ENCODE peak calls at places on chromosomes 11 and 22, in seven cellular contexts. N, Y, K, B, S, O and F are unnamed samples.

GRCh38 chr22:28112130-28112529 is 193.1 kb upstream of the PITPNB start:
- DNase-seq in B (no peak), N (no peak), Y (no peak), S (no peak), K (no peak), O (no peak), F (no peak)

GRCh38 chr22:37075822-37076433 is 24.4 kb downstream of the KCTD17 start:
- DNase-seq in S (no peak), O (no peak), K (no peak), N (no peak), Y (no peak), B (no peak), F (no peak)

GRCh38 chr11:85114786-85115185 is 512.4 kb downstream of the DLG2 start:
- DNase-seq in K (no peak), O (no peak), Y (no peak), N (no peak), B (no peak), S (peak; percentile 24), F (no peak)

GRCh38 chr11:87256694-87257340 is 219.1 kb downstream of the TMEM135 start:
- DNase-seq in S (no peak), Y (no peak), N (peak; percentile 4), K (no peak), O (no peak), B (no peak), F (no peak)

GRCh38 chr11:45674481-45675190 is 9.2 kb upstream of the CHST1 start:
- DNase-seq in S (no peak), Y (no peak), N (no peak), O (no peak), K (no peak), B (no peak), F (no peak)

GRCh38 chr11:87219266-87219665 is 181.5 kb downstream of the TMEM135 start:
- DNase-seq in B (no peak), S (no peak), K (peak; percentile 42), Y (peak; percentile 40), N (no peak), O (no peak), F (no peak)

GRCh38 chr22:48828688-48829087 is 999.0 kb downstream of the BRD1 start:
- DNase-seq in B (no peak), K (no peak), N (no peak), S (no peak), O (no peak), Y (no peak), F (no peak)

GRCh38 chr22:44891293-44891747 is 118.5 kb downstream of the PHF21B start:
- DNase-seq in S (no peak), Y (no peak), N (no peak), O (no peak), B (no peak), K (no peak), F (no peak)

GRCh38 chr22:43085658-43086606 is 3.3 kb downstream of the TTLL1 start:
- DNase-seq in Y (no peak), S (no peak), K (peak; percentile 45), O (no peak), N (no peak), B (no peak), F (peak; percentile 43)

GRCh38 chr11:116110356-116110755 is 606.1 kb upstream of the CADM1 start:
- DNase-seq in O (no peak), K (no peak), B (no peak), Y (no peak), N (no peak), S (no peak), F (no peak)

GRCh38 chr11:13486926-13487660 is 8.7 kb downstream of the PTH start:
- DNase-seq in Y (peak; percentile 87), O (no peak), B (no peak), N (no peak), K (peak; percentile 24), S (peak; percentile 13), F (peak; percentile 57)

GRCh38 chr11:110196241-110196754 is 100.1 kb downstream of the RDX start:
- DNase-seq in O (peak; percentile 37), B (peak; percentile 20), K (no peak), N (no peak), Y (no peak), S (peak; percentile 81), F (peak; percentile 20)

GRCh38 chr11:109089144-109089543 is 332.8 kb upstream of the C11orf87 start:
- DNase-seq in N (no peak), Y (peak; percentile 6), O (no peak), B (no peak), S (no peak), K (no peak), F (no peak)

GRCh38 chr11:128881221-128881620 is 9.9 kb upstream of the KCNJ5 start:
- DNase-seq in B (no peak), S (no peak), O (no peak), K (no peak), N (no peak), Y (no peak), F (no peak)

GRCh38 chr11:111718436-111719325 is 47.5 kb downstream of the PPP2R1B start:
- DNase-seq in N (no peak), B (no peak), Y (no peak), S (peak; percentile 66), O (peak; percentile 59), K (no peak), F (peak; percentile 57)

GRCh38 chr11:65185869-65186341 is 4.2 kb downstream of the CAPN1 start:
- DNase-seq in N (no peak), O (no peak), Y (peak; percentile 54), B (no peak), S (no peak), K (no peak), F (no peak)

GRCh38 chr11:30206249-30206996 is 24.4 kb upstream of the FSHB start:
- DNase-seq in K (no peak), B (no peak), O (no peak), N (no peak), Y (no peak), S (no peak), F (no peak)

GRCh38 chr22:33099593-33099992 is 41.4 kb upstream of the SYN3 start:
- DNase-seq in O (no peak), B (no peak), Y (no peak), K (no peak), N (no peak), S (no peak), F (no peak)

GRCh38 chr11:65445101-65445603 is 22.6 kb downstream of the NEAT1 start:
- DNase-seq in B (no peak), Y (no peak), S (peak; percentile 48), N (no peak), O (no peak), K (no peak), F (no peak)

GRCh38 chr11:125105921-125106320 is 5.5 kb downstream of the TMEM218 start:
- DNase-seq in K (no peak), B (no peak), N (no peak), O (no peak), Y (no peak), S (no peak), F (no peak)

GRCh38 chr11:69816671-69817070 is 2.5 kb downstream of the FGF3 start:
- DNase-seq in O (no peak), K (no peak), Y (peak; percentile 28), N (no peak), S (no peak), B (no peak), F (no peak)

GRCh38 chr11:70135142-70136132 is 57.3 kb downstream of the ANO1 start:
- DNase-seq in O (no peak), N (no peak), B (no peak), K (peak; percentile 37), Y (no peak), S (peak; percentile 5), F (no peak)

GRCh38 chr11:64036081-64037026 is 623 bp downstream of the FLRT1 start:
- DNase-seq in Y (peak; percentile 54), K (peak; percentile 54), S (peak; percentile 11), B (no peak), N (no peak), O (peak; percentile 68), F (no peak)

GRCh38 chr11:70038034-70038834 is 39.9 kb upstream of the ANO1 start:
- DNase-seq in K (no peak), B (no peak), Y (no peak), O (no peak), S (no peak), N (no peak), F (no peak)

GRCh38 chr11:57645716-57646085 is 4.0 kb downstream of the YPEL4 start:
- DNase-seq in S (no peak), Y (peak; percentile 32), N (no peak), B (no peak), K (peak; percentile 40), O (no peak), F (no peak)

GRCh38 chr11:57644748-57645715 is 4.7 kb downstream of the YPEL4 start:
- DNase-seq in N (no peak), B (no peak), S (peak; percentile 62), K (peak; percentile 86), Y (peak; percentile 97), O (peak; percentile 50), F (peak; percentile 87)

GRCh38 chr11:57646756-57647303 is 2.9 kb downstream of the YPEL4 start:
- DNase-seq in N (no peak), S (no peak), O (no peak), K (no peak), B (no peak), Y (peak; percentile 61), F (no peak)

GRCh38 chr11:57647368-57647767 is 2.3 kb downstream of the YPEL4 start:
- DNase-seq in Y (peak; percentile 59), N (no peak), K (peak; percentile 41), O (no peak), S (no peak), B (no peak), F (no peak)

GRCh38 chr11:57646221-57646620 is 3.5 kb downstream of the YPEL4 start:
- DNase-seq in Y (no peak), N (no peak), K (no peak), B (no peak), S (no peak), O (no peak), F (no peak)
- H3K4me3 ChIP-seq in Y (peak overlapping the region; percentile 73), N (no peak overlapping the region), K (no peak overlapping the region), B (no peak overlapping the region), S (no peak overlapping the region), O (no peak overlapping the region), F (no peak overlapping the region)

GRCh38 chr11:122113836-122114235 is 2.2 kb downstream of the BLID start:
- DNase-seq in B (no peak), K (no peak), S (no peak), O (no peak), N (no peak), Y (no peak), F (no peak)
- H3K4me3 ChIP-seq in B (no peak overlapping the region), K (no peak overlapping the region), S (no peak overlapping the region), O (no peak overlapping the region), N (no peak overlapping the region), Y (no peak overlapping the region), F (no peak overlapping the region)

GRCh38 chr22:40817737-40818136 is 1.4 kb downstream of the SLC25A17 start:
- DNase-seq in N (no peak), K (no peak), S (no peak), Y (no peak), O (no peak), B (no peak), F (no peak)
- H3K4me3 ChIP-seq in N (peak overlapping the region; percentile 15), K (no peak overlapping the region), S (no peak overlapping the region), Y (peak overlapping the region; percentile 100), O (no peak overlapping the region), B (peak overlapping the region; percentile 99), F (no peak overlapping the region)

DNA sequence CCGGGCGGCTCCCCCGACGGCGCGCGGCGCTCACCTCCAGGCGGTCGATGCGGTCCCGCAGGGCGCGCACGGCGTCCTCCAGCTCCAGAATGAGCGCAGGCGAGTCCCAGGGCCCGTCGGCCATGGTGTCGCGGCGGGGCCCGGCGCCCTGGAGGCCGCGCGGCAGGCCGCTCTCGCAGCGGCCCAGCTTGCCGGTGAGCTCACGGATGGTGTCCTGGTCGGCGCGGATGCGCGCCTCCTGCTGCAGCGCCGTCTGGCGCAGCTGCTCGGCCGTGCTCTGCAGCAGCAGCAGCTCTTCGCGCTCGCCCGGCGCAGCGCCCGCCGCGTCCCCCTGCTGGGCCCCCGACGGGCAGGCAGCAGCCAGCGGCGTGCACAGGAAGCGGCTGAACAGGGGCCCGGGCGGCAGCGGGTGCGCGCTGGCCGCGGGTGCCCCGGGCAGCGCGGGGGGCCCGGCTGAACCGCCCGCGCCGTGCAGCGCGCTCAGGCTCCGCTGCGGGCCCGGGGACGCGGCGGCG is 570 bp downstream of the NPTXR start:
- DNase-seq in S (peak; percentile 22), B (no peak), K (peak; percentile 82), Y (peak; percentile 73), N (no peak), O (peak; percentile 49), F (peak; percentile 28)
- H3K4me3 ChIP-seq in S (peak overlapping the region; percentile 17), B (no peak overlapping the region), K (peak overlapping the region; percentile 51), Y (peak overlapping the region; percentile 66), N (peak overlapping the region; percentile 46), O (peak overlapping the region; percentile 47), F (peak overlapping the region; percentile 29)